ENCODE peak calls at places on chromosomes 13 and 19, in seven cellular contexts. W is choroid plexus epithelial cell; U is thoracic aorta; D is fibroblast of pulmonary artery; V is upper lobe of left lung; G is foreskin fibroblast; K is CD8-positive, alpha-beta memory T cell. Y is an unnamed sample.

GRCh38 chr19:33750587-33751385 is 45.9 kb upstream of the KCTD15 start:
- DNase-seq in D (no peak), U (no peak), G (no peak), K (peak; percentile 33), W (no peak), V (peak; percentile 56), Y (no peak)

GRCh38 chr19:36963262-36963661 is 47.1 kb downstream of the ZNF568 start:
- DNase-seq in K (no peak), U (no peak), V (no peak), G (no peak), D (no peak), W (no peak), Y (no peak)

GRCh38 chr19:751501-752341 is 809 bp downstream of the MISP start:
- DNase-seq in U (no peak), K (no peak), W (peak; percentile 77), D (peak; percentile 69), G (peak; percentile 88), V (peak; percentile 77), Y (no peak)

GRCh38 chr19:4859697-4860096 is 7.8 kb downstream of the PLIN3 start:
- DNase-seq in U (no peak), D (no peak), G (no peak), W (no peak), V (peak; percentile 52), K (no peak), Y (no peak)

GRCh38 chr13:94705081-94705751 is 7.1 kb downstream of the SOX21 start:
- DNase-seq in V (peak; percentile 46), G (no peak), D (no peak), K (no peak), U (no peak), W (peak; percentile 26), Y (no peak)

GRCh38 chr13:88751994-88752393 is 1080.8 kb downstream of the SLITRK5 start:
- DNase-seq in W (no peak), V (no peak), U (no peak), D (no peak), K (no peak), G (no peak), Y (no peak)

GRCh38 chr19:35166100-35167063 is 11.8 kb downstream of the FXYD5 start:
- DNase-seq in V (no peak), K (no peak), W (no peak), D (no peak), G (no peak), U (no peak), Y (no peak)

GRCh38 chr19:29172302-29172701 is 40.6 kb downstream of the UQCRFS1 start:
- DNase-seq in U (no peak), W (no peak), G (no peak), D (no peak), V (no peak), K (no peak), Y (no peak)

GRCh38 chr13:86020350-86021002 is 221.3 kb upstream of the SLITRK6 start:
- DNase-seq in K (no peak), D (peak; percentile 87), G (no peak), V (no peak), W (peak; percentile 96), U (no peak), Y (no peak)

GRCh38 chr13:112219753-112220152 is 152.8 kb downstream of the SOX1 start:
- DNase-seq in W (no peak), V (no peak), U (no peak), D (no peak), K (no peak), G (no peak), Y (peak; percentile 1)

GRCh38 chr13:48233097-48233885 is at the start of gene ITM2B:
- DNase-seq in W (peak; percentile 77), G (peak; percentile 59), U (no peak), D (peak; percentile 74), K (peak; percentile 79), V (peak; percentile 94), Y (peak; percentile 57)

GRCh38 chr13:48233886-48234488 is 981 bp downstream of the ITM2B start:
- DNase-seq in W (peak; percentile 78), V (no peak), K (no peak), U (no peak), D (peak; percentile 69), G (no peak), Y (no peak)

GRCh38 chr13:48235814-48236135 is 2.8 kb downstream of the ITM2B start:
- DNase-seq in U (no peak), V (no peak), D (no peak), G (no peak), K (no peak), W (no peak), Y (no peak)

GRCh38 chr13:48235100-48235813 is 2.3 kb downstream of the ITM2B start:
- DNase-seq in W (peak; percentile 54), U (no peak), K (no peak), V (no peak), D (peak; percentile 47), G (no peak), Y (no peak)

GRCh38 chr13:48234652-48235099 is 1.7 kb downstream of the ITM2B start:
- DNase-seq in G (no peak), D (no peak), W (peak; percentile 23), K (no peak), U (no peak), V (no peak), Y (no peak)
- H3K4me3 ChIP-seq in G (peak overlapping the region; percentile 92), D (peak overlapping the region; percentile 85), W (peak overlapping the region; percentile 99), K (peak overlapping the region; percentile 62), U (peak overlapping the region; percentile 100), V (peak overlapping the region; percentile 94), Y (peak overlapping the region; percentile 78)

DNA sequence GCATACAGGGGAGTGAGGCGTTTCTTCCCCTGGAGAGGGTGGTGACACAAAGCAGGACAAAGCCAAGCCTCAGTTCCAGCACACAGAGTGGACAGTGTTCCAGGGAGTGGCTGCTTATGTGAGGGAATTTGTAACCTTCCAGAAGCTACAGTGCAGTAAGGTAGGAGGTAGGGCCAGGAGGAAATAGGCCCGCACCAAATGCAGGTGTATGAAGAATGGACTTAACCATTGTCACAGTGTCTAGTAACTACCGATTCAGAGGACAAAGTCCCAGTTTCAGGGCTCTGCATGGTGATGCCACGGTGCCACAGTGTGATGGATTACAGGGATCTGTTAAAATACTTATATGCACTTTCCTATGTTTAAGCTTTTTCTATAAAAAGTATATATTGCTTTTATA is 135.3 kb downstream of the ZIC5 start:
- DNase-seq in W (no peak), V (no peak), U (no peak), K (no peak), G (no peak), D (no peak), Y (no peak)
- H3K4me3 ChIP-seq in W (no peak overlapping the region), V (no peak overlapping the region), U (no peak overlapping the region), K (no peak overlapping the region), G (no peak overlapping the region), D (no peak overlapping the region), Y (no peak overlapping the region)

GRCh38 chr13:29568731-29569130 is 26.8 kb downstream of the SLC7A1 start:
- DNase-seq in V (no peak), G (no peak), K (no peak), D (no peak), W (no peak), U (no peak), Y (no peak)
- H3K4me3 ChIP-seq in V (no peak overlapping the region), G (no peak overlapping the region), K (no peak overlapping the region), D (no peak overlapping the region), W (no peak overlapping the region), U (no peak overlapping the region), Y (no peak overlapping the region)

GRCh38 chr13:40591091-40591490 is 75.3 kb downstream of the FOXO1 start:
- DNase-seq in W (no peak), U (no peak), V (no peak), K (no peak), D (no peak), G (no peak), Y (no peak)
- H3K4me3 ChIP-seq in W (no peak overlapping the region), U (no peak overlapping the region), V (no peak overlapping the region), K (no peak overlapping the region), D (no peak overlapping the region), G (no peak overlapping the region), Y (no peak overlapping the region)

GRCh38 chr13:50275392-50276063 is 260.3 kb downstream of the KCNRG start:
- DNase-seq in G (no peak), W (no peak), U (no peak), D (no peak), K (no peak), V (no peak), Y (no peak)

GRCh38 chr13:50277127-50277526 is 261.9 kb downstream of the KCNRG start:
- DNase-seq in V (no peak), U (no peak), K (no peak), W (no peak), G (no peak), D (no peak), Y (no peak)

GRCh38 chr13:50274181-50274580 is 258.9 kb downstream of the KCNRG start:
- DNase-seq in W (no peak), G (no peak), U (no peak), D (no peak), V (no peak), K (no peak), Y (no peak)

GRCh38 chr13:50277906-50278305 is 262.7 kb downstream of the KCNRG start:
- DNase-seq in U (no peak), G (no peak), W (no peak), D (no peak), K (no peak), V (no peak), Y (no peak)

DNA sequence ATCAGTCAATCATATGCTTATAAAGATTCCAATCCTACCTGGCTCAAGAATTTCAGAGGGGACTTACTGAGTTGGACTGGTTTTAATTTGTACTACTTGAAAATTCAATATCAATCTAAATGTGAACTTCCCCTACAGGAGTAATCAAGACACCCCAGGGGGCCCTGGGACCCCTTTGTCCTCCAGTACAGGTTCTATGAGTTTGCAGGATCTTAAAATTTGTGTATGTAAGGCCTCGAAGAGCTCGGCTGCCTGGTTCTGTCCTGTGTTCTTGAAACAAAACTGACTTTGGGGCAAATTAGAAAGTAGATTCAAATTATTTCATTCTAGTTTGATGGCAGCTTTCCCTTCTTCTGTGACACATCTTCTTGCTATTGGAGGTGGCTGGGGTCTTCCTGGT is 261.3 kb downstream of the KCNRG start:
- DNase-seq in K (no peak), U (no peak), V (no peak), W (no peak), G (no peak), D (no peak), Y (no peak)
- H3K4me3 ChIP-seq in K (no peak overlapping the region), U (no peak overlapping the region), V (no peak overlapping the region), W (no peak overlapping the region), G (no peak overlapping the region), D (no peak overlapping the region), Y (no peak overlapping the region)